ENCODE peak calls at places on chromosomes 13 and 19, in ten cellular contexts. Y is hypothalamus; J is stimulated activated effector memory CD8-positive, alpha-beta T cell treated with anti-CD3 and anti-CD28 coated beads, Interleukin-12 subunit alpha, Interleukin-12 subunit beta, amount 100 ng/mL, for 72 hours; G is GM12891; F is astrocyte of the spinal cord; I is myocyte; B is fibroblast of lung; W is GM10248; U is breast epithelium; D is Peyer's patch. H is an unnamed sample.

GRCh38 chr13:82698383-82698782 is 1183.9 kb downstream of the SLITRK1 start:
- DNase-seq in W (no peak), D (no peak), I (no peak), B (peak), Y (no peak), U (no peak), F (no peak), G (no peak), J (no peak), H (no peak)

GRCh38 chr13:20988033-20988908 is 73.1 kb downstream of the LATS2 start:
- DNase-seq in I (no peak), F (no peak), Y (no peak), U (no peak), W (no peak), J (no peak), G (no peak), B (no peak), D (no peak), H (no peak)

GRCh38 chr13:60146491-60146890 is 17.2 kb downstream of the DIAPH3 start:
- DNase-seq in Y (no peak), G (no peak), W (no peak), U (no peak), J (no peak), I (peak), F (peak), D (no peak), B (peak), H (no peak)

GRCh38 chr13:22061806-22062391 is 391.0 kb downstream of the FGF9 start:
- DNase-seq in Y (no peak), B (no peak), J (peak), F (no peak), W (peak), U (no peak), D (no peak), I (no peak), G (no peak), H (peak)

GRCh38 chr13:24071423-24072075 is 89.0 kb upstream of the SPATA13 start:
- DNase-seq in G (no peak), Y (no peak), B (peak), U (no peak), J (no peak), D (no peak), I (peak), W (no peak), F (peak), H (no peak)

GRCh38 chr19:2578391-2578826 is 102.5 kb downstream of the GADD45B start:
- DNase-seq in I (peak), Y (no peak), B (peak), G (no peak), F (peak), D (peak), W (no peak), U (peak), J (no peak), H (no peak)

GRCh38 chr13:98370806-98371553 is 193.9 kb upstream of the RNF113B start:
- DNase-seq in W (no peak), B (peak), D (no peak), F (peak), I (peak), J (no peak), U (no peak), G (no peak), Y (no peak), H (no peak)

GRCh38 chr19:3132971-3133792 is 2.7 kb upstream of the GNA15 start:
- DNase-seq in G (peak), U (no peak), F (peak), Y (peak), W (peak), I (peak), D (peak), J (peak), B (no peak), H (no peak)

GRCh38 chr13:43085545-43085944 is 62.2 kb downstream of the DNAJC15 start:
- DNase-seq in U (no peak), W (no peak), F (peak), G (no peak), J (no peak), D (no peak), I (peak), B (peak), Y (no peak), H (no peak)

GRCh38 chr13:80551650-80552497 is 210.9 kb upstream of the SPRY2 start:
- DNase-seq in W (no peak), D (no peak), G (no peak), F (no peak), J (no peak), U (no peak), B (peak), I (no peak), Y (no peak), H (no peak)

H was measured in esophagus muscularis mucosa.